ENCODE peak calls at places on chromosome 10, in five cellular contexts. X is breast epithelium; B is HuH-7; G is activated CD8-positive, alpha-beta memory T cell treated with anti-CD3 and anti-CD28 coated beads for 48 hours; O is MCF 10A. J is an unnamed sample.

GRCh38 chr10:122344741-122345258 is 29.7 kb upstream of the PLEKHA1 start:
- DNase-seq in X (no peak), B (peak; percentile 40), G (no peak), O (no peak), J (peak; percentile 43)

GRCh38 chr10:118102116-118102515 is 55.4 kb upstream of the RAB11FIP2 start:
- DNase-seq in X (no peak), B (no peak), G (no peak), O (no peak), J (no peak)

GRCh38 chr10:100995171-100995570 is 4.4 kb upstream of the LZTS2 start:
- DNase-seq in X (no peak), B (no peak), G (no peak), O (no peak), J (no peak)

GRCh38 chr10:6228647-6229046 is 25.9 kb downstream of the PFKFB3 start:
- DNase-seq in X (no peak), B (no peak), G (no peak), O (no peak), J (no peak)

GRCh38 chr10:10878944-10879343 is 138.7 kb upstream of the CELF2 start:
- DNase-seq in X (no peak), B (no peak), G (no peak), O (no peak), J (no peak)

GRCh38 chr10:124701881-124702656 is 42.1 kb downstream of the FAM53B start:
- DNase-seq in X (no peak), B (no peak), G (no peak), O (no peak), J (no peak)

GRCh38 chr10:91354166-91354565 is 56.0 kb upstream of the HECTD2 start:
- DNase-seq in X (no peak), B (no peak), G (no peak), O (no peak), J (no peak)

GRCh38 chr10:31702005-31702404 is 226.6 kb downstream of the ARHGAP12 start:
- DNase-seq in X (no peak), B (no peak), G (no peak), O (no peak), J (no peak)

GRCh38 chr10:6494452-6494839 is 85.6 kb downstream of the PRKCQ start:
- DNase-seq in X (no peak), B (no peak), G (no peak), O (no peak), J (no peak)

GRCh38 chr10:60661627-60662026 is 116.7 kb upstream of the CDK1 start:
- DNase-seq in X (no peak), B (no peak), G (no peak), O (peak; percentile 21), J (no peak)

GRCh38 chr10:4825868-4826787 is at the start of gene AKR1E2:
- DNase-seq in X (peak; percentile 80), B (no peak), G (peak; percentile 36), O (peak; percentile 74), J (peak; percentile 83)

GRCh38 chr10:91672021-91672608 is 39.2 kb upstream of the PPP1R3C start:
- DNase-seq in X (no peak), B (no peak), G (no peak), O (peak; percentile 27), J (no peak)

GRCh38 chr10:21843645-21844044 is 159.9 kb downstream of the DNAJC1 start:
- DNase-seq in X (no peak), B (no peak), G (no peak), O (no peak), J (no peak)

GRCh38 chr10:34759837-34760215 is 55.3 kb downstream of the PARD3 start:
- DNase-seq in X (no peak), B (no peak), G (no peak), O (no peak), J (no peak)

GRCh38 chr10:77355844-77356243 is 281.8 kb downstream of the KCNMA1 start:
- DNase-seq in X (no peak), B (no peak), G (no peak), O (peak; percentile 63), J (no peak)

GRCh38 chr10:122323188-122323587 is 51.3 kb upstream of the PLEKHA1 start:
- DNase-seq in X (no peak), B (no peak), G (no peak), O (peak; percentile 49), J (no peak)

GRCh38 chr10:93762979-93763391 is 5.2 kb downstream of the LGI1 start:
- DNase-seq in X (no peak), B (no peak), G (no peak), O (no peak), J (no peak)

GRCh38 chr10:61897671-61898434 is 3.6 kb upstream of the ARID5B start:
- DNase-seq in X (no peak), B (no peak), G (no peak), O (no peak), J (peak; percentile 32)

GRCh38 chr10:5732141-5732540 is 47.5 kb downstream of the TASOR2 start:
- DNase-seq in X (no peak), B (no peak), G (no peak), O (no peak), J (no peak)

GRCh38 chr10:127897177-127897576 is 4.4 kb upstream of the CLRN3 start:
- DNase-seq in X (no peak), B (no peak), G (no peak), O (no peak), J (no peak)

GRCh38 chr10:75234683-75235374 is 928 bp downstream of the COMTD1 start:
- DNase-seq in X (no peak), B (peak; percentile 44), G (peak; percentile 23), O (no peak), J (no peak)

GRCh38 chr10:130025326-130025725 is 61.3 kb upstream of the EBF3 start:
- DNase-seq in X (no peak), B (no peak), G (no peak), O (peak; percentile 40), J (no peak)

GRCh38 chr10:119113805-119114732 is 10.2 kb downstream of the DENND10 start:
- DNase-seq in X (no peak), B (peak; percentile 77), G (no peak), O (peak; percentile 96), J (no peak)